ENCODE peak calls at places on chromosomes 3 and 15, in four cellular contexts. C is K562, E is GM12878, O is HepG2. F is an unnamed sample.
A peak's percentile ranks its signal among the peaks of the same experiment; 100 is the strongest.

GRCh38 chr3:149512073-149512782 is 37.7 kb downstream of the TM4SF4 start:
- DNase-seq in C (peak; percentile 53), E (no peak), O (peak; percentile 64), F (peak; percentile 88)

GRCh38 chr3:171828852-171829770 is 14.0 kb upstream of the TMEM212 start:
- DNase-seq in C (no peak), E (no peak), O (no peak), F (no peak)

GRCh38 chr3:47432673-47433072 is 43.1 kb downstream of the SCAP start:
- DNase-seq in C (no peak), E (no peak), O (no peak), F (no peak)

GRCh38 chr3:33439421-33440327 is 531 bp downstream of the UBP1 start:
- DNase-seq in C (peak; percentile 55), E (no peak), O (peak; percentile 21), F (peak; percentile 51)

GRCh38 chr3:9903238-9903624 is 583 bp downstream of the IL17RE start:
- DNase-seq in C (no peak), E (no peak), O (no peak), F (no peak)

GRCh38 chr3:196634224-196634623 is 5.3 kb upstream of the NRROS start:
- DNase-seq in C (no peak), E (no peak), O (no peak), F (no peak)

GRCh38 chr15:76333720-76334437 is 2.7 kb upstream of the ISL2 start:
- DNase-seq in C (peak; percentile 72), E (no peak), O (peak; percentile 85), F (peak; percentile 75)

GRCh38 chr15:70068783-70069565 is 28.7 kb downstream of the TLE3 start:
- DNase-seq in C (no peak), E (no peak), O (no peak), F (no peak)

GRCh38 chr3:123071146-123071545 is 4.3 kb downstream of the PDIA5 start:
- DNase-seq in C (no peak), E (no peak), O (peak; percentile 23), F (peak; percentile 75)

GRCh38 chr15:78873796-78874761 is 1.4 kb downstream of the MORF4L1 start:
- DNase-seq in C (peak; percentile 71), E (no peak), O (no peak), F (peak; percentile 47)

GRCh38 chr3:41199866-41200668 is 762 bp downstream of the CTNNB1 start:
- DNase-seq in C (peak; percentile 63), E (no peak), O (no peak), F (peak; percentile 79)

GRCh38 chr15:51097553-51098330 is 3.0 kb upstream of the TNFAIP8L3 start:
- DNase-seq in C (no peak), E (no peak), O (peak; percentile 19), F (no peak)

GRCh38 chr15:95567686-95568085 is 762.8 kb upstream of the NR2F2 start:
- DNase-seq in C (no peak), E (no peak), O (no peak), F (peak; percentile 10)

GRCh38 chr3:182631183-182632076 is 161.9 kb upstream of the ATP11B start:
- DNase-seq in C (no peak), E (no peak), O (no peak), F (no peak)

GRCh38 chr15:95826831-95827230 is 503.7 kb upstream of the NR2F2 start:
- DNase-seq in C (peak; percentile 9), E (no peak), O (no peak), F (peak; percentile 42)

GRCh38 chr3:59771760-59772159 is 721.9 kb upstream of the CFAP20DC start:
- DNase-seq in C (no peak), E (no peak), O (peak; percentile 5), F (no peak)

GRCh38 chr15:76467136-76467535 is 130.6 kb downstream of the ISL2 start:
- DNase-seq in C (no peak), E (no peak), O (no peak), F (no peak)

GRCh38 chr3:171879472-171879871 is 36.3 kb downstream of the TMEM212 start:
- DNase-seq in C (no peak), E (no peak), O (peak; percentile 57), F (no peak)

GRCh38 chr3:23800731-23801130 is 5.0 kb upstream of the UBE2E1 start:
- DNase-seq in C (no peak), E (no peak), O (no peak), F (no peak)

GRCh38 chr15:77853008-77853328 is 220.3 kb upstream of the LINGO1 start:
- DNase-seq in C (no peak), E (no peak), O (no peak), F (no peak)

GRCh38 chr3:191388823-191389222 is 58.5 kb upstream of the UTS2B start:
- DNase-seq in C (no peak), E (no peak), O (no peak), F (no peak)

GRCh38 chr3:171351676-171352075 is 108.5 kb downstream of the TNIK start:
- DNase-seq in C (peak; percentile 28), E (no peak), O (no peak), F (no peak)

GRCh38 chr3:71103430-71103881 is 480.1 kb downstream of the FOXP1 start:
- DNase-seq in C (no peak), E (no peak), O (peak; percentile 40), F (no peak)

GRCh38 chr3:156396851-156397250 is 158.1 kb downstream of the SSR3 start:
- DNase-seq in C (no peak), E (no peak), O (no peak), F (no peak)

GRCh38 chr3:3015472-3016089 is 94.6 kb downstream of the IL5RA start:
- DNase-seq in C (peak; percentile 24), E (no peak), O (peak; percentile 15), F (peak; percentile 61)

GRCh38 chr3:183515968-183516851 is 39.3 kb downstream of the KLHL6 start:
- DNase-seq in C (no peak), E (peak; percentile 77), O (no peak), F (peak; percentile 71)

GRCh38 chr3:66179813-66180212 is 41.0 kb upstream of the SLC25A26 start:
- DNase-seq in C (no peak), E (no peak), O (no peak), F (no peak)

GRCh38 chr3:154184582-154184981 is 63.4 kb downstream of the ARHGEF26 start:
- DNase-seq in C (no peak), E (no peak), O (no peak), F (no peak)
- TF ChIP-seq JUNB in C (no peak), E (no peak), O (no peak), F (no peak)

DNA sequence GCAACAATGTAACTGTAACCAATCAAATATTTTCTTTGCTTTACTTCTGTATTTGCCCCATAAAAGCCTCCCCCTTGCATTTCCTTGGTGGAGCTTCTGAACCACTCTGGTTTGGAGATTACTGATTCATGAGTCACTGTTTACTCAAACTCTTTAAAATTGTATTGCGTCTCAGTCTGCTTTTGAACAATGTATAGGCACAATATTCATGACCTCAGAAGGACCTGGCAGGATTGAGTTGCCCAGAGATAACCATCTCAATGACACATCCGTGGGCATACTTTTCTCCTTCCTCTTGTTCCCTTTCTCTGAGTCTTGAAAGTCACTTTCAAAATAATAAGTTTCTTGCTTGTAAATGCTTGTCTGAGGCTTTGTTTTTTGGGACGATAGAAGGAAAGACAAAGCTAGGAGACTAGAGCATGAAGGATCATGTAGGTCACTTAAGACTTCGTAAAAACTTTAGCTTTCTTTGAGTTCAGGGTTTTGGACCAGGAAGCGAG is 57.1 kb upstream of the POU1F1 start:
- DNase-seq in C (peak; percentile 7), E (no peak), O (peak; percentile 83), F (no peak)
- H2AFZ ChIP-seq in C (no peak overlapping the region), E (no peak overlapping the region), O (no peak overlapping the region), F (peak overlapping the region; percentile 63)

GRCh38 chr15:66842710-66843441 is 140.8 kb downstream of the SMAD6 start:
- DNase-seq in C (peak; percentile 66), E (no peak), O (peak; percentile 37), F (peak; percentile 47)

GRCh38 chr15:66843581-66843980 is 141.5 kb downstream of the SMAD6 start:
- DNase-seq in C (no peak), E (no peak), O (no peak), F (no peak)

GRCh38 chr15:66840615-66841014 is 138.6 kb downstream of the SMAD6 start:
- DNase-seq in C (no peak), E (no peak), O (no peak), F (no peak)

GRCh38 chr15:66844041-66844746 is 142.2 kb downstream of the SMAD6 start:
- DNase-seq in C (no peak), E (no peak), O (no peak), F (no peak)

GRCh38 chr15:66841953-66842681 is 140.1 kb downstream of the SMAD6 start:
- DNase-seq in C (peak; percentile 65), E (no peak), O (peak; percentile 54), F (peak; percentile 67)
- TF ChIP-seq EZH2 in C (no peak), E (no peak), O (no peak), F (no peak)

DNA sequence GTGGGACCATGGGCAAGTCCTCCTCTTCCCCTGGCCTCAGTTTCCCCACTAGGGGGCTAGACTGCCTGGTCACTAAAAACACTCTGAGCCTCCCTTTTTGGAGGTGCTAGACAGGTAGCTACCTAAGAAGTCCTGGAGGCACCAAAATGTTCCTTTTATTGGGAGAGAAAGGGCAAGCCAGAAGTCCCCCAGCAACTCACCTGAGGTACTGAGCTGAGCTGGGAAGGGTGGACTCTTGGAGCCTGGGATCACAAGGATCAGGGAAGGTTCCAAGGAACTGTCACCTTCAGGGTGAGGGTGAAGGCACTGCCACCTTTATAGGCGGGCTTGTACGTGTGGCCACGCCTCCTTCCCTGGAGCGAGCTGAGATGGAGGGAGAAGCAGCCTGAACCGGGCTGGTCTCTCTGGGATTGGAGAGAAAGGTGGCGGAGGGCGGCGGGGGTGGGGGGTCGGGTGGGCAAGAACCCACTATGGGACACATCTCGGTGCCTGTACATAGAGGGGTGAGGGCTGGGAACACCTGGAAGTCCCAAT is at the start of gene CYP1A1:
- DNase-seq in C (no peak), E (no peak), O (no peak), F (peak; percentile 68)
- TF ChIP-seq JUNB in C (no peak), E (no peak), O (no peak), F (no peak)

DNA sequence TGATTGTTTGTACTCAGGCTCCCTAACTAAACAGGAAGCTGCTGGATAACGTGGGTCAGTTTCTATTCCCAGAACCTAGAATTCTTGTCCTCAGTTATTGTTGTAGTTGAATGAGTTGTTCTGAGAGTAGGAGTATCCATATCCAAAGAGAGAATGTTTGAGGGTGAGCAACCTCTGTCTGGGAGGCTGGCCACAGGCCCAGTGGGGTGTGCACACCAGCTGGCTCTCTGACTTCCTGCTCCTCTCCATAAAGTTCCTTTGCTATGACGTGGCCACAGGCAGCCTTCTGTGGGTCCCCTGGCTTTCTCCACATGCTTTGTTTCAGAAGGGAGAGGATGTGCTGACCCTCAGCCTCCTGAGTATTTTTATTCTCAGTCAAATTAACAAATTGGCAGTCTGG is 47.7 kb upstream of the MED12L start:
- DNase-seq in C (no peak), E (no peak), O (no peak), F (no peak)
- H2AFZ ChIP-seq in C (no peak overlapping the region), E (no peak overlapping the region), O (no peak overlapping the region), F (no peak overlapping the region)

DNA sequence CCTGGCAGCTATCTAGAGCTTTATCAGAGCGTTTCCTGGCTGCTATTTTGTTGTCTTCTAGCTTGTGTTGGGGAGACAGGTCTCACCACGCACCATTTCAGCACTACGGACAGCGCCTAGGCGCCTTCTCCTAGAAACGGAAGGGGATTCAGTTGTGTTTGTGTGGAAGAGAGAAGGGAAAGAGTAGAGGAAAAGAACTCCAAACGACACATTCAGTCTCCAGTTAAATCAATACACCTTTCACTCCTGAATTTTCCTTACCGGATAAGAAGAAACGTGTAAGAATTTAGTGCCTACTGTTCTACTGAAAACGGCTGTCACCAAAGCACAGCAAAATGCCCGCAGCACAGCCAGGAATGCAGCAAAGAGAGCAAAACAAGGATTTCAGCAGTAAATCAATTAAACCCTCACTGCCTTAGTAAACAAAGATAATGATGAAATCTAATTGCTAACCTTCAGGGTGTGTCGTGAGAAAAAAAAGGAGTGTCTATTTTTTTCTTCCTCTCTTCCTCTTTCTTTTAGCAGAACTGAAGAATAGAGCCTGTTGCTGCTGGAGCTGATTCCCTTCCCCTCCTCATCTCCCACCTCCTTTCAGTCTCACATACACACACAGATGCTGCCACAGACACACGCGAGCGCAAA is 412 bp upstream of the CTXN2 start:
- DNase-seq in C (peak; percentile 42), E (no peak), O (peak; percentile 30), F (peak; percentile 95)
- TF ChIP-seq EZH2 in C (no peak), E (no peak), O (no peak), F (no peak)

F was measured in GM23338.